ENCODE peak calls at places on chromosomes 16 and 17, in eight cellular contexts. One of them, this sample, is unnamed.

GRCh38 chr17:69423450-69423849 is 9.0 kb downstream of the MAP2K6 start:
- DNase-seq in T follicular helper cell: no peak
- DNase-seq in upper lobe of right lung: no peak
- DNase-seq in stimulated activated CD4-positive, alpha-beta T cell treated with anti-CD3 and anti-CD28 coated beads, Interleukin-12 subunit alpha, Interleukin-12 subunit beta, amount 100 ng/mL, for 4 hours: no peak
- DNase-seq in activated naive CD4-positive, alpha-beta T cell treated with anti-CD3 and anti-CD28 coated beads for 36 hours: peak
- DNase-seq in DMS79: no peak
- DNase-seq in mesothelial cell of epicardium: no peak
- DNase-seq in HTR-8/SVneo: no peak
- DNase-seq in this sample: no peak

GRCh38 chr16:53678155-53678554 is 25.5 kb downstream of the RPGRIP1L start:
- DNase-seq in T follicular helper cell: no peak
- DNase-seq in HTR-8/SVneo: no peak
- DNase-seq in DMS79: no peak
- DNase-seq in mesothelial cell of epicardium: no peak
- DNase-seq in stimulated activated CD4-positive, alpha-beta T cell treated with anti-CD3 and anti-CD28 coated beads, Interleukin-12 subunit alpha, Interleukin-12 subunit beta, amount 100 ng/mL, for 4 hours: no peak
- DNase-seq in activated naive CD4-positive, alpha-beta T cell treated with anti-CD3 and anti-CD28 coated beads for 36 hours: no peak
- DNase-seq in upper lobe of right lung: no peak
- DNase-seq in this sample: no peak

GRCh38 chr16:30760577-30761426 is 1.1 kb downstream of the CFAP119 start:
- DNase-seq in DMS79: no peak
- DNase-seq in upper lobe of right lung: no peak
- DNase-seq in mesothelial cell of epicardium: no peak
- DNase-seq in activated naive CD4-positive, alpha-beta T cell treated with anti-CD3 and anti-CD28 coated beads for 36 hours: no peak
- DNase-seq in stimulated activated CD4-positive, alpha-beta T cell treated with anti-CD3 and anti-CD28 coated beads, Interleukin-12 subunit alpha, Interleukin-12 subunit beta, amount 100 ng/mL, for 4 hours: no peak
- DNase-seq in T follicular helper cell: no peak
- DNase-seq in HTR-8/SVneo: no peak
- DNase-seq in this sample: no peak

GRCh38 chr16:52925143-52925542 is 127.6 kb downstream of the CHD9NB start:
- DNase-seq in DMS79: no peak
- DNase-seq in T follicular helper cell: no peak
- DNase-seq in activated naive CD4-positive, alpha-beta T cell treated with anti-CD3 and anti-CD28 coated beads for 36 hours: peak
- DNase-seq in stimulated activated CD4-positive, alpha-beta T cell treated with anti-CD3 and anti-CD28 coated beads, Interleukin-12 subunit alpha, Interleukin-12 subunit beta, amount 100 ng/mL, for 4 hours: no peak
- DNase-seq in HTR-8/SVneo: no peak
- DNase-seq in upper lobe of right lung: no peak
- DNase-seq in mesothelial cell of epicardium: no peak
- DNase-seq in this sample: no peak

GRCh38 chr16:23466162-23466885 is 13.3 kb upstream of the COG7 start:
- DNase-seq in mesothelial cell of epicardium: no peak
- DNase-seq in upper lobe of right lung: no peak
- DNase-seq in activated naive CD4-positive, alpha-beta T cell treated with anti-CD3 and anti-CD28 coated beads for 36 hours: no peak
- DNase-seq in stimulated activated CD4-positive, alpha-beta T cell treated with anti-CD3 and anti-CD28 coated beads, Interleukin-12 subunit alpha, Interleukin-12 subunit beta, amount 100 ng/mL, for 4 hours: no peak
- DNase-seq in T follicular helper cell: no peak
- DNase-seq in DMS79: no peak
- DNase-seq in HTR-8/SVneo: no peak
- DNase-seq in this sample: no peak

GRCh38 chr17:44187131-44187899 is 543 bp downstream of the TMUB2 start:
- DNase-seq in stimulated activated CD4-positive, alpha-beta T cell treated with anti-CD3 and anti-CD28 coated beads, Interleukin-12 subunit alpha, Interleukin-12 subunit beta, amount 100 ng/mL, for 4 hours: no peak
- DNase-seq in mesothelial cell of epicardium: no peak
- DNase-seq in DMS79: no peak
- DNase-seq in T follicular helper cell: peak
- DNase-seq in activated naive CD4-positive, alpha-beta T cell treated with anti-CD3 and anti-CD28 coated beads for 36 hours: peak
- DNase-seq in upper lobe of right lung: no peak
- DNase-seq in HTR-8/SVneo: peak
- DNase-seq in this sample: no peak

GRCh38 chr16:3304370-3304769 is 860 bp downstream of the TIGD7 start:
- DNase-seq in DMS79: no peak
- DNase-seq in mesothelial cell of epicardium: no peak
- DNase-seq in stimulated activated CD4-positive, alpha-beta T cell treated with anti-CD3 and anti-CD28 coated beads, Interleukin-12 subunit alpha, Interleukin-12 subunit beta, amount 100 ng/mL, for 4 hours: no peak
- DNase-seq in upper lobe of right lung: no peak
- DNase-seq in HTR-8/SVneo: no peak
- DNase-seq in T follicular helper cell: no peak
- DNase-seq in activated naive CD4-positive, alpha-beta T cell treated with anti-CD3 and anti-CD28 coated beads for 36 hours: no peak
- DNase-seq in this sample: no peak

GRCh38 chr16:86289907-86290306 is 220.4 kb upstream of the FOXF1 start:
- DNase-seq in HTR-8/SVneo: no peak
- DNase-seq in upper lobe of right lung: no peak
- DNase-seq in T follicular helper cell: no peak
- DNase-seq in activated naive CD4-positive, alpha-beta T cell treated with anti-CD3 and anti-CD28 coated beads for 36 hours: no peak
- DNase-seq in mesothelial cell of epicardium: peak
- DNase-seq in DMS79: no peak
- DNase-seq in stimulated activated CD4-positive, alpha-beta T cell treated with anti-CD3 and anti-CD28 coated beads, Interleukin-12 subunit alpha, Interleukin-12 subunit beta, amount 100 ng/mL, for 4 hours: no peak
- DNase-seq in this sample: no peak

GRCh38 chr17:71441098-71441497 is 679.7 kb upstream of the SOX9 start:
- DNase-seq in activated naive CD4-positive, alpha-beta T cell treated with anti-CD3 and anti-CD28 coated beads for 36 hours: no peak
- DNase-seq in mesothelial cell of epicardium: no peak
- DNase-seq in HTR-8/SVneo: peak
- DNase-seq in stimulated activated CD4-positive, alpha-beta T cell treated with anti-CD3 and anti-CD28 coated beads, Interleukin-12 subunit alpha, Interleukin-12 subunit beta, amount 100 ng/mL, for 4 hours: no peak
- DNase-seq in upper lobe of right lung: no peak
- DNase-seq in DMS79: peak
- DNase-seq in T follicular helper cell: no peak
- DNase-seq in this sample: no peak

GRCh38 chr17:63493411-63493810 is 16.6 kb downstream of the ACE start:
- DNase-seq in T follicular helper cell: no peak
- DNase-seq in stimulated activated CD4-positive, alpha-beta T cell treated with anti-CD3 and anti-CD28 coated beads, Interleukin-12 subunit alpha, Interleukin-12 subunit beta, amount 100 ng/mL, for 4 hours: no peak
- DNase-seq in upper lobe of right lung: no peak
- DNase-seq in DMS79: no peak
- DNase-seq in mesothelial cell of epicardium: no peak
- DNase-seq in HTR-8/SVneo: no peak
- DNase-seq in activated naive CD4-positive, alpha-beta T cell treated with anti-CD3 and anti-CD28 coated beads for 36 hours: no peak
- DNase-seq in this sample: no peak